ENCODE peak calls at places on chromosomes 3 and 15, in seven cellular contexts. V is DMS53; S is activated T-cell treated with anti-CD3 and anti-CD28 coated beads for 24 hours; O is T-cell; P is activated naive CD4-positive, alpha-beta T cell treated with anti-CD3 and anti-CD28 coated beads, Interleukin-2, amount 10 ng/mL, durations not matched to agents 7 days and 5 days; J is HT1080; W is activated naive CD8-positive, alpha-beta T cell treated with anti-CD3 and anti-CD28 coated beads, Interleukin-2, amount 50 U/mL, for 16 hours. B is an unnamed sample.

GRCh38 chr15:65244638-65245037 is 33.4 kb upstream of the CILP start:
- DNase-seq in J (peak), P (no peak), O (no peak), V (no peak), S (no peak), W (no peak), B (no peak)

GRCh38 chr15:90212221-90213079 is 11.3 kb downstream of the SEMA4B start:
- DNase-seq in P (no peak), V (no peak), O (no peak), J (no peak), W (no peak), S (no peak), B (no peak)

GRCh38 chr3:153052096-153052460 is 109.9 kb upstream of the RAP2B start:
- DNase-seq in S (no peak), O (no peak), W (no peak), V (peak), P (no peak), J (peak), B (no peak)

GRCh38 chr3:182410051-182410450 is 383.3 kb upstream of the ATP11B start:
- DNase-seq in V (no peak), W (no peak), O (no peak), J (no peak), S (no peak), P (no peak), B (no peak)

GRCh38 chr3:17505856-17506255 is 236.6 kb downstream of the TBC1D5 start:
- DNase-seq in O (no peak), W (no peak), J (peak), S (no peak), P (no peak), V (no peak), B (no peak)

GRCh38 chr3:58355174-58355573 is 22.5 kb downstream of the PXK start:
- DNase-seq in W (no peak), V (no peak), O (no peak), S (no peak), J (no peak), P (no peak), B (peak)

GRCh38 chr3:39213613-39214012 is 21.2 kb upstream of the XIRP1 start:
- DNase-seq in P (no peak), O (no peak), V (no peak), S (no peak), J (no peak), W (no peak), B (no peak)

GRCh38 chr15:100919481-100920405 is 586 bp downstream of the LRRK1 start:
- DNase-seq in O (no peak), W (no peak), S (no peak), V (peak), P (peak), J (peak), B (no peak)

GRCh38 chr3:118772036-118773030 is 262.3 kb downstream of the IGSF11 start:
- DNase-seq in P (no peak), W (no peak), O (no peak), S (no peak), J (peak), V (peak), B (no peak)

GRCh38 chr15:85404156-85404921 is 23.9 kb downstream of the AKAP13 start:
- DNase-seq in V (no peak), W (no peak), P (no peak), S (no peak), J (no peak), O (no peak), B (peak)

GRCh38 chr3:184688251-184688851 is 23.5 kb downstream of the MAGEF1 start:
- DNase-seq in O (no peak), P (no peak), J (peak), W (no peak), S (no peak), V (no peak), B (no peak)

GRCh38 chr15:93324191-93324590 is 235.2 kb upstream of the RGMA start:
- DNase-seq in S (no peak), O (no peak), W (no peak), P (no peak), V (no peak), J (no peak), B (no peak)

GRCh38 chr3:13884851-13885703 is 5.2 kb upstream of the WNT7A start:
- DNase-seq in W (no peak), J (peak), P (peak), O (peak), V (peak), S (peak), B (peak)

GRCh38 chr15:42273900-42274692 is 863 bp upstream of the TMEM87A start:
- DNase-seq in S (peak), P (peak), O (peak), V (peak), W (peak), J (peak), B (peak)

GRCh38 chr3:122560680-122561079 is 3.4 kb downstream of the PARP9 start:
- DNase-seq in W (no peak), S (peak), J (peak), V (peak), P (peak), O (peak), B (peak)

GRCh38 chr3:122719273-122719921 is 38.8 kb downstream of the PARP14 start:
- DNase-seq in S (no peak), V (no peak), P (no peak), O (no peak), J (no peak), W (no peak), B (no peak)

GRCh38 chr3:154018100-154018696 is 103.0 kb upstream of the ARHGEF26 start:
- DNase-seq in O (peak), J (peak), V (peak), S (peak), P (peak), W (no peak), B (no peak)

GRCh38 chr15:78024883-78025282 is 52.6 kb downstream of the TBC1D2B start:
- DNase-seq in S (no peak), O (no peak), J (no peak), V (no peak), P (no peak), W (no peak), B (no peak)

GRCh38 chr3:153161138-153161713 is 800 bp upstream of the RAP2B start:
- DNase-seq in P (peak), O (peak), V (peak), W (peak), S (peak), J (peak), B (peak)

GRCh38 chr15:45402955-45403892 is 24.9 kb upstream of the GATM start:
- DNase-seq in W (no peak), V (peak), P (peak), J (peak), O (peak), S (peak), B (no peak)

GRCh38 chr3:194537732-194538247 is 51.0 kb upstream of the ATP13A3 start:
- DNase-seq in V (peak), O (no peak), W (no peak), J (peak), S (no peak), P (no peak), B (no peak)

GRCh38 chr3:40528426-40528825 is 3.7 kb downstream of the ZNF621 start:
- DNase-seq in J (no peak), V (no peak), O (no peak), W (no peak), S (no peak), P (no peak), B (no peak)

B was measured in stimulated activated naive B cell treated with anti-CD40 and anti-IgM and Interleukin-4, amounts not matched to agents 10 μg/mL and 1 μg/mL and 100 μg/mL, for 72 hours.